ENCODE peak calls at places on chromosomes 6 and 20, in five cellular contexts. A, T, E, I and X are unnamed samples.

GRCh38 chr20:58099291-58099915 is 129.1 kb downstream of the ANKRD60 start:
- DNase-seq in A (no peak), T (no peak), E (no peak), I (no peak), X (no peak)

GRCh38 chr6:158769228-158769627 is 49.9 kb downstream of the EZR start:
- DNase-seq in A (no peak), T (no peak), E (no peak), I (no peak), X (no peak)

GRCh38 chr6:87916446-87916845 is 131.2 kb upstream of the SPACA1 start:
- DNase-seq in A (no peak), T (no peak), E (no peak), I (no peak), X (no peak)

GRCh38 chr6:101818056-101818455 is 424.5 kb downstream of the GRIK2 start:
- DNase-seq in A (peak), T (no peak), E (no peak), I (no peak), X (no peak)

GRCh38 chr6:39926668-39927067 is 7.6 kb downstream of the MOCS1 start:
- DNase-seq in A (no peak), T (no peak), E (no peak), I (no peak), X (no peak)

GRCh38 chr20:48524582-48524981 is 303.2 kb downstream of the PREX1 start:
- DNase-seq in A (no peak), T (no peak), E (no peak), I (no peak), X (no peak)

GRCh38 chr6:26003102-26003694 is 40.6 kb downstream of the TRIM38 start:
- DNase-seq in A (peak), T (peak), E (peak), I (peak), X (peak)

GRCh38 chr20:46350986-46351267 is 42.6 kb upstream of the CDH22 start:
- DNase-seq in A (no peak), T (no peak), E (no peak), I (no peak), X (no peak)

GRCh38 chr6:81996414-81996813 is 243.9 kb upstream of the TENT5A start:
- DNase-seq in A (peak), T (no peak), E (peak), I (peak), X (no peak)

GRCh38 chr6:140566706-140567330 is 1192.4 kb upstream of the CITED2 start:
- DNase-seq in A (peak), T (no peak), E (peak), I (peak), X (no peak)

GRCh38 chr20:52047811-52048302 is 143.7 kb downstream of the ZFP64 start:
- DNase-seq in A (no peak), T (no peak), E (no peak), I (peak), X (no peak)

GRCh38 chr6:32825966-32826365 is 9.2 kb upstream of the HLA-DOB start:
- DNase-seq in A (peak), T (no peak), E (peak), I (peak), X (no peak)

GRCh38 chr6:39143238-39143930 is 28.4 kb upstream of the SAYSD1 start:
- DNase-seq in A (no peak), T (no peak), E (no peak), I (no peak), X (no peak)

GRCh38 chr6:152404936-152405595 is 232.1 kb downstream of the SYNE1 start:
- DNase-seq in A (peak), T (no peak), E (no peak), I (no peak), X (no peak)

GRCh38 chr6:117674991-117675657 is at the start of gene NUS1:
- DNase-seq in A (peak), T (peak), E (peak), I (peak), X (peak)

GRCh38 chr6:160519603-160520042 is 144.5 kb downstream of the LPA start:
- DNase-seq in A (peak), T (no peak), E (no peak), I (no peak), X (no peak)

GRCh38 chr6:90369024-90369519 is 72.4 kb upstream of the BACH2 start:
- DNase-seq in A (peak), T (no peak), E (peak), I (peak), X (no peak)

GRCh38 chr6:104268389-104268788 is 591.3 kb downstream of the HACE1 start:
- DNase-seq in A (no peak), T (no peak), E (no peak), I (no peak), X (no peak)

GRCh38 chr6:159249150-159249549 is 80.0 kb downstream of the FNDC1 start:
- DNase-seq in A (no peak), T (no peak), E (no peak), I (no peak), X (no peak)

GRCh38 chr6:1170793-1171192 is 141.1 kb upstream of the FOXQ1 start:
- DNase-seq in A (no peak), T (no peak), E (no peak), I (no peak), X (no peak)

GRCh38 chr6:104599821-104600658 is 259.7 kb downstream of the HACE1 start:
- DNase-seq in A (no peak), T (no peak), E (no peak), I (no peak), X (no peak)

GRCh38 chr20:19726126-19726525 is 31.9 kb upstream of the RIN2 start:
- DNase-seq in A (no peak), T (no peak), E (peak), I (peak), X (no peak)

GRCh38 chr6:5279891-5280338 is 18.6 kb downstream of the FARS2 start:
- DNase-seq in A (no peak), T (no peak), E (no peak), I (no peak), X (no peak)

GRCh38 chr20:11844691-11845090 is 73.0 kb upstream of the BTBD3 start:
- DNase-seq in A (no peak), T (no peak), E (no peak), I (no peak), X (no peak)

GRCh38 chr6:26327450-26328264 is 37.3 kb upstream of the BTN3A2 start:
- DNase-seq in A (peak), T (no peak), E (peak), I (peak), X (peak)

GRCh38 chr6:166760288-166760687 is 133.2 kb upstream of the RPS6KA2 start:
- DNase-seq in A (no peak), T (no peak), E (no peak), I (no peak), X (no peak)